ENCODE peak calls at places on chromosome 13, in six cellular contexts. G, J, E, U, L and I are unnamed samples.

GRCh38 chr13:44759222-44759721 is 183.1 kb upstream of the TSC22D1 start:
- DNase-seq in L (no peak), U (no peak), G (peak), E (no peak), J (no peak), I (no peak)

GRCh38 chr13:73433893-73434292 is 375.1 kb downstream of the KLF5 start:
- DNase-seq in G (no peak), J (no peak), U (no peak), E (no peak), L (no peak), I (no peak)

GRCh38 chr13:31045621-31046081 is 113.2 kb downstream of the TEX26 start:
- DNase-seq in E (peak), U (peak), G (peak), J (peak), L (no peak), I (peak)

GRCh38 chr13:27370305-27370853 is 54.0 kb upstream of the GTF3A start:
- DNase-seq in J (no peak), U (no peak), G (no peak), E (peak), L (no peak), I (no peak)

GRCh38 chr13:37647038-37647650 is 48.6 kb upstream of the POSTN start:
- DNase-seq in J (no peak), U (no peak), G (peak), L (no peak), E (no peak), I (no peak)

GRCh38 chr13:50589651-50590054 is 253.8 kb downstream of the DLEU7 start:
- DNase-seq in J (no peak), U (peak), E (peak), L (no peak), G (peak), I (peak)

GRCh38 chr13:110001622-110002275 is 215.4 kb upstream of the IRS2 start:
- DNase-seq in U (peak), E (peak), G (peak), L (no peak), J (no peak), I (no peak)

GRCh38 chr13:21234537-21234936 is 58.1 kb downstream of the MRPL57 start:
- DNase-seq in E (peak), J (no peak), L (peak), U (peak), G (no peak), I (peak)

GRCh38 chr13:68234278-68234677 is 1004.1 kb upstream of the PCDH9 start:
- DNase-seq in L (peak), E (peak), G (peak), J (no peak), U (no peak), I (no peak)

GRCh38 chr13:106619688-106620555 is 52.0 kb upstream of the ARGLU1 start:
- DNase-seq in G (peak), U (peak), L (peak), J (no peak), E (peak), I (peak)

GRCh38 chr13:24107955-24108614 is 52.4 kb upstream of the SPATA13 start:
- DNase-seq in U (peak), G (peak), L (no peak), J (no peak), E (no peak), I (no peak)

GRCh38 chr13:60267498-60268202 is 103.9 kb upstream of the DIAPH3 start:
- DNase-seq in J (no peak), U (peak), E (no peak), G (peak), L (no peak), I (no peak)

GRCh38 chr13:87675851-87676250 is 4.7 kb downstream of the SLITRK5 start:
- DNase-seq in E (no peak), L (peak), J (no peak), G (no peak), U (no peak), I (no peak)

GRCh38 chr13:25806304-25806974 is 245.4 kb downstream of the SHISA2 start:
- DNase-seq in J (no peak), E (peak), U (no peak), G (peak), L (no peak), I (no peak)

GRCh38 chr13:30346159-30346788 is 38.9 kb upstream of the KATNAL1 start:
- DNase-seq in U (no peak), E (no peak), J (no peak), L (no peak), G (no peak), I (no peak)

GRCh38 chr13:29418026-29418425 is 177.5 kb downstream of the SLC7A1 start:
- DNase-seq in E (no peak), U (no peak), J (no peak), G (no peak), L (no peak), I (no peak)

GRCh38 chr13:37868691-37869505 is 674 bp downstream of the TRPC4 start:
- DNase-seq in E (no peak), G (peak), J (no peak), L (no peak), U (peak), I (no peak)

GRCh38 chr13:51258612-51259358 is 36.6 kb downstream of the FAM124A start:
- DNase-seq in G (no peak), E (no peak), U (no peak), J (no peak), L (no peak), I (no peak)

GRCh38 chr13:112672651-112673284 is 17.1 kb upstream of the ATP11A start:
- DNase-seq in G (no peak), L (no peak), U (no peak), E (no peak), J (no peak), I (no peak)

GRCh38 chr13:112227031-112227430 is 149.1 kb upstream of the SPACA7 start:
- DNase-seq in J (no peak), G (no peak), L (no peak), E (no peak), U (no peak), I (no peak)

GRCh38 chr13:79799466-79799865 is 318.5 kb downstream of the NDFIP2 start:
- DNase-seq in J (no peak), E (no peak), G (no peak), L (peak), U (peak), I (no peak)

GRCh38 chr13:74210693-74211393 is 76.6 kb upstream of the KLF12 start:
- DNase-seq in L (peak), E (peak), U (peak), G (peak), J (no peak), I (no peak)

GRCh38 chr13:53198017-53198416 is 169.4 kb downstream of the OLFM4 start:
- DNase-seq in J (no peak), U (no peak), G (no peak), L (peak), E (no peak), I (no peak)

GRCh38 chr13:20573186-20573585 is 6.2 kb downstream of the IFT88 start:
- DNase-seq in L (no peak), U (no peak), J (no peak), G (no peak), E (no peak), I (no peak)

GRCh38 chr13:42947925-42948324 is 44.1 kb downstream of the EPSTI1 start:
- DNase-seq in G (no peak), E (no peak), U (no peak), J (no peak), L (no peak), I (no peak)

GRCh38 chr13:80513196-80513595 is 172.3 kb upstream of the SPRY2 start:
- DNase-seq in L (no peak), J (no peak), U (no peak), E (no peak), G (no peak), I (no peak)

GRCh38 chr13:106998664-106999063 is 430.7 kb upstream of the ARGLU1 start:
- DNase-seq in L (peak), U (no peak), G (no peak), J (no peak), E (no peak), I (no peak)

GRCh38 chr13:80477641-80478443 is 136.9 kb upstream of the SPRY2 start:
- DNase-seq in E (no peak), L (no peak), G (no peak), J (no peak), U (no peak), I (no peak)

DNA sequence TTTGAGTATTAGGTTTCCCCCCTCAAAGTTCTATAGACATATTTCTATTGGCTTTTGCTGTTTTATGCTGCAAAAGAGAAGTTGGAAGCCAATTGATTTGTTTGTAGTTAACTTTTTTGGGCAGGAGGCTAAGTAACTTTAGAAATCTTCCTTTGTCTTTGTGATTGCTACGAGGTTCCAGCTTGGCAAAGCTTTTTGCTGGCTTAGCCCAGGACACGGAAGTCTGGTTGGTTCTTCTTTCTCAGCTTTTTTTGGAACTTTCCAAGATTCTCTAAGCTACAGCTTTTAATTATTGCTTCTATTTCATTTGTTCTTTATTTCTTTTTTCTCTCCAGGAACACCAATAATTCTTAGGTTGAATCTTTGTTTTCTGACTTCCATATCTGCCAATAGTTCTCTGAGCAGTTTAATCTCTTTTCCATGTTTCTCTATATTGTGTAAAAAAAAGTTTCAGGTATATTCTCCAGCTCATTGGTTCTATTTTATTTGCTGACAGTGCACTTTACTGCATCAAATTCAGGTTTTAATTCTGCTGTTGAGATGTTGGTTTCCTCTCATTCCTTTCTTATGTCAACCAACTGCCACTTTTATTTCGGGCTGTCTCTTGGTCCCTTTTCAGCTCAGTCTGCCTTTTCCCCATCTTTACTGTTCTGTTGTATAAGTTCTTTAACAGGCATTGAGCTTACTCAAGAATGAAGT is 27.8 kb downstream of the MBNL2 start:
- DNase-seq in J (no peak), U (no peak), G (no peak), L (no peak), E (no peak), I (no peak)
- H3K4me3 ChIP-seq in J (no peak), U (no peak), G (peak), L (peak), E (no peak), I (no peak)

GRCh38 chr13:40026174-40026585 is 370.7 kb downstream of the COG6 start:
- DNase-seq in E (no peak), G (peak), J (no peak), U (peak), L (no peak), I (no peak)
- H3K4me3 ChIP-seq in E (no peak), G (no peak), J (no peak), U (no peak), L (no peak), I (no peak)

GRCh38 chr13:34065915-34066314 is 248.0 kb downstream of the RFC3 start:
- DNase-seq in J (no peak), E (peak), L (no peak), U (no peak), G (no peak), I (no peak)

GRCh38 chr13:34070544-34071303 is 252.8 kb downstream of the RFC3 start:
- DNase-seq in L (no peak), E (no peak), U (no peak), G (no peak), J (no peak), I (no peak)

GRCh38 chr13:34070006-34070405 is 252.1 kb downstream of the RFC3 start:
- DNase-seq in G (peak), J (no peak), U (peak), E (peak), L (no peak), I (no peak)

GRCh38 chr13:34064456-34065205 is 246.7 kb downstream of the RFC3 start:
- DNase-seq in E (peak), G (peak), L (no peak), U (no peak), J (no peak), I (no peak)

GRCh38 chr13:34066344-34066743 is 248.4 kb downstream of the RFC3 start:
- DNase-seq in J (no peak), G (no peak), E (peak), U (no peak), L (no peak), I (no peak)
- H3K4me3 ChIP-seq in J (no peak), G (no peak), E (no peak), U (no peak), L (no peak), I (no peak)

DNA sequence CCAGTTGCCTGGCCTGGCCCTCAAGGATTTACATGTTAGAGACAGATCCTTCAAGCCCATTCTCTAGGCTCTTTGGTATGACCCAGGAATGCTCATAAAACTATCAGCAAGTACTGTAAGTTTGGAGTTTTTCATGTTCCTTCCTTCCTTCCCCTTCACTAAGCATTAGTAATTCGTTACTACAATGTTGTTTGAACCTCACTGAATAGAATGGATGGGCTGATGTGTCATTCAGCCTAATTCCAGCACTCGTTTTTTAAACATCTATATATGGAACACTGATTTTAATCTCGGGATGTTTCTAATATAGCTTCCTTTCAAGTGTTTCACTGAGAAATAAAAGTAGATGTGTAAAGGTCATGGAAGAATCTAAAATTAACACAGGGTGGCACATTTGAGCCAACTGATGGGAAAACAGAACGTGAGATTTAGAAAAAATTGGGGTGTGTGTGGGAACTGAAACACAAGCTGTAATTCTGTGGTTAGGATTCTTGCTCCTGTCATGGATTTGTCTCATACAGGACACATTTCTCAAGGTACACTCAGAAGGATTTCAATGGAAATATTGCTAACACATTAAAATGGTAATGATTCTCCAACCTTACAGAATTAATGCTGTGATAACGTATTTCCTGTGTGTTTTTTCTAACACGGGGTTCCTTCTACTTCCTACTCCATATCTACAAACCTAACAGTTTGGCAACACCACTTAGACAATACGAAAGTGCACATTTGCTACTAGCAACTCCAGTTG is 93.4 kb downstream of the FLT1 start:
- DNase-seq in E (peak), U (peak), J (no peak), L (no peak), G (peak), I (peak)
- H3K4me3 ChIP-seq in E (no peak), U (peak), J (no peak), L (peak), G (no peak), I (no peak)

GRCh38 chr13:77465595-77466195 is 69.8 kb upstream of the SCEL start:
- DNase-seq in L (no peak), U (no peak), G (no peak), E (no peak), J (no peak), I (no peak)
- H3K4me3 ChIP-seq in L (no peak), U (no peak), G (no peak), E (no peak), J (no peak), I (no peak)

GRCh38 chr13:41456768-41457588 is at the start of gene RGCC:
- DNase-seq in E (peak), L (peak), G (peak), J (peak), U (peak), I (no peak)

GRCh38 chr13:41459754-41460111 is 2.4 kb downstream of the RGCC start:
- DNase-seq in J (no peak), E (no peak), G (no peak), U (peak), L (no peak), I (no peak)

GRCh38 chr13:41458939-41459753 is 1.8 kb downstream of the RGCC start:
- DNase-seq in J (peak), G (peak), U (peak), E (peak), L (peak), I (no peak)

GRCh38 chr13:41457589-41458186 is 338 bp downstream of the RGCC start:
- DNase-seq in L (peak), J (peak), E (no peak), G (no peak), U (no peak), I (no peak)

GRCh38 chr13:41458187-41458938 is 1.0 kb downstream of the RGCC start:
- DNase-seq in E (peak), J (peak), L (peak), U (peak), G (peak), I (no peak)
- H3K4me3 ChIP-seq in E (peak), J (peak), L (peak), U (peak), G (peak), I (peak)

GRCh38 chr13:99998261-99998660 is 16.7 kb downstream of the ZIC2 start:
- DNase-seq in U (no peak), G (no peak), L (no peak), E (no peak), J (no peak), I (no peak)

GRCh38 chr13:99995104-99995502 is 13.5 kb downstream of the ZIC2 start:
- DNase-seq in L (no peak), G (no peak), E (no peak), J (no peak), U (no peak), I (no peak)

GRCh38 chr13:99995503-99996176 is 14.1 kb downstream of the ZIC2 start:
- DNase-seq in E (no peak), U (no peak), J (no peak), G (no peak), L (no peak), I (no peak)

GRCh38 chr13:99997702-99998219 is 16.2 kb downstream of the ZIC2 start:
- DNase-seq in E (no peak), L (no peak), U (no peak), J (no peak), G (no peak), I (no peak)

GRCh38 chr13:99996177-99996705 is 14.7 kb downstream of the ZIC2 start:
- DNase-seq in E (no peak), L (no peak), G (no peak), U (no peak), J (no peak), I (no peak)
- H3K4me3 ChIP-seq in E (no peak), L (no peak), G (no peak), U (no peak), J (no peak), I (no peak)

GRCh38 chr13:99722419-99722818 is 221.1 kb downstream of the TM9SF2 start:
- DNase-seq in G (no peak), L (no peak), U (no peak), J (no peak), E (no peak), I (no peak)

GRCh38 chr13:99725644-99726043 is 224.4 kb downstream of the TM9SF2 start:
- DNase-seq in L (no peak), J (no peak), G (no peak), E (no peak), U (no peak), I (no peak)

GRCh38 chr13:99722931-99723330 is 221.7 kb downstream of the TM9SF2 start:
- DNase-seq in U (no peak), G (no peak), J (no peak), E (no peak), L (no peak), I (no peak)

GRCh38 chr13:99724633-99725517 is 223.6 kb downstream of the TM9SF2 start:
- DNase-seq in U (no peak), E (no peak), J (no peak), G (no peak), L (no peak), I (no peak)

DNA sequence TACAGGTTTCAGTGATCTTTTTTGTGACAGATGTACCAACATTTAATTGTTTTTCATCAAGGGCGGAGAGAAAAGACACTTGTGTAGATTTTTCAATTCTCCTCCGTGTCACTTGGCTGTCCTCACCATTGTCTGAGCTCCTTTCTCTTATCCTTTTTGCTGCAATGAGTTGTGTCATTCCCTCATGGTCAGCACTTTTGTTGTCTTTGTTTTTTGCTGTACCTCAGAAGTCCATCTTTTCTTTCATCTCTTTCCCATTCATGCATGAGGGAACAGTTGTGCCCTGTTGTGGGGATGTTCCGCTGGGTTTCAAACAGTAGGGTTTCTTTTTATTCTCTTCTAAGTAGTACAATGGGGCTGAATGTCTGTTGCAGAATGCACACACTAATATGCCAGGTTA is 222.6 kb downstream of the TM9SF2 start:
- DNase-seq in U (no peak), J (no peak), L (no peak), G (no peak), E (no peak), I (no peak)
- H3K4me3 ChIP-seq in U (no peak), J (no peak), L (no peak), G (no peak), E (no peak), I (no peak)

DNA sequence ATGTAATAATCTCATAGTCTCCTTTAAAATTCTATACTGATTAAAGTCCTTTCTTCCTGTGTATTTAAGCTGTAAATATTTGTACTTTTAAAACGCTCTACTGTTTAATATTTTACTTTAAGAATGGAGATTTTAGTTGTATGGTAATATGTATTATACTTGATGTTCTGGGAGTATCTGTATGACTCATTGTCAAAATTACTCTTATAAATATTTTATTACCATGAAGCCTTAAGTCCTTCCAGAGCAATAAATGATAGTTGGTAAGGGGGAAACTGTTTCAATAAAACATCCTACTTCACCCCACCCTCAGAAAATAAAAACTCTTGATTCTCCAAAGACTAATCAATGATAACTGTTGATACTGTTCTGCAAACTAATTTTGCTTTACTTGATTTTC is 6.4 kb downstream of the PCDH9 start:
- DNase-seq in J (no peak), L (no peak), G (peak), E (peak), U (peak), I (no peak)
- H3K4me3 ChIP-seq in J (no peak), L (peak), G (peak), E (peak), U (peak), I (no peak)